ENCODE peak calls at places on chromosomes 2 and 18, in eight cellular contexts. E is AG09309; L is colonic mucosa; B is HCT116; H is left ventricle myocardium inferior; Q is CD8-positive, alpha-beta memory T cell; C is endodermal cell; O is BJ. F is an unnamed sample.

GRCh38 chr18:78711316-78711715 is 268.3 kb upstream of the SALL3 start:
- DNase-seq in C (no peak), B (no peak), O (no peak), Q (no peak), E (no peak), L (no peak), H (no peak), F (no peak)

GRCh38 chr2:61172671-61173070 is 10.7 kb downstream of the C2orf74 start:
- DNase-seq in H (no peak), B (no peak), C (no peak), E (no peak), L (no peak), O (no peak), Q (no peak), F (no peak)

GRCh38 chr2:43429366-43429765 is 166.5 kb downstream of the THADA start:
- DNase-seq in L (no peak), B (no peak), O (no peak), C (no peak), E (no peak), H (no peak), Q (no peak), F (no peak)

GRCh38 chr2:74806913-74807312 is 27.0 kb upstream of the HK2 start:
- DNase-seq in O (no peak), H (no peak), L (no peak), B (no peak), E (no peak), Q (no peak), C (no peak), F (no peak)

GRCh38 chr2:157032019-157032418 is 225.5 kb upstream of the GALNT5 start:
- DNase-seq in Q (no peak), C (no peak), B (peak), E (peak), L (no peak), O (peak), H (no peak), F (peak)

GRCh38 chr2:175180701-175181103 is 808 bp downstream of the ATP5MC3 start:
- DNase-seq in Q (peak), B (no peak), O (no peak), C (peak), L (peak), H (peak), E (no peak), F (no peak)

GRCh38 chr2:171086352-171087290 is 74.1 kb downstream of the TLK1 start:
- DNase-seq in Q (no peak), C (peak), B (peak), H (no peak), L (peak), E (peak), O (peak), F (peak)

GRCh38 chr2:207630491-207630890 is 5.3 kb upstream of the METTL21A start:
- DNase-seq in H (no peak), C (no peak), B (no peak), E (no peak), O (no peak), L (no peak), Q (no peak), F (no peak)

GRCh38 chr2:235866373-235866772 is 301.8 kb downstream of the GBX2 start:
- DNase-seq in C (no peak), E (no peak), O (no peak), Q (no peak), B (no peak), L (no peak), H (no peak), F (no peak)

GRCh38 chr2:26988165-26988879 is 17.9 kb downstream of the MAPRE3 start:
- DNase-seq in O (peak), H (no peak), L (no peak), B (no peak), C (no peak), E (no peak), Q (no peak), F (peak)

GRCh38 chr2:128369626-128370467 is 51.2 kb upstream of the HS6ST1 start:
- DNase-seq in O (no peak), C (peak), H (no peak), Q (no peak), L (no peak), B (no peak), E (no peak), F (no peak)

GRCh38 chr2:7041421-7041820 is 124.2 kb downstream of the RNF144A start:
- DNase-seq in H (no peak), C (no peak), E (no peak), O (no peak), Q (no peak), B (no peak), L (no peak), F (no peak)

GRCh38 chr18:23067236-23067635 is 68.0 kb upstream of the CABLES1 start:
- DNase-seq in H (no peak), E (no peak), L (no peak), Q (no peak), C (no peak), B (no peak), O (no peak), F (no peak)

GRCh38 chr18:54184836-54185235 is 39.6 kb downstream of the MBD2 start:
- DNase-seq in Q (no peak), C (no peak), E (no peak), O (no peak), L (no peak), B (no peak), H (no peak), F (no peak)

GRCh38 chr2:20064421-20064820 is 13.0 kb upstream of the LAPTM4A start:
- DNase-seq in E (no peak), B (no peak), H (no peak), Q (no peak), O (no peak), C (no peak), L (no peak), F (no peak)

GRCh38 chr2:226023383-226023782 is 623.9 kb downstream of the NYAP2 start:
- DNase-seq in Q (no peak), C (peak), L (no peak), O (no peak), H (no peak), E (no peak), B (peak), F (no peak)

GRCh38 chr18:76522104-76522503 is 27.1 kb upstream of the ZNF516 start:
- DNase-seq in E (no peak), L (no peak), Q (no peak), B (no peak), C (peak), O (no peak), H (no peak), F (no peak)

GRCh38 chr18:6954501-6954900 is 163.1 kb downstream of the LAMA1 start:
- DNase-seq in E (no peak), B (no peak), C (no peak), O (no peak), H (no peak), L (no peak), Q (no peak), F (no peak)

GRCh38 chr2:198351647-198352046 is 547.3 kb downstream of the PLCL1 start:
- DNase-seq in B (no peak), O (no peak), H (no peak), L (no peak), E (no peak), Q (no peak), C (no peak), F (no peak)

GRCh38 chr18:59232309-59233016 is 12.5 kb downstream of the GRP start:
- DNase-seq in C (peak), Q (no peak), O (no peak), E (no peak), B (no peak), H (no peak), L (no peak), F (no peak)

GRCh38 chr2:230411484-230412368 is 4.3 kb upstream of the SP100 start:
- DNase-seq in B (no peak), E (peak), L (peak), O (no peak), C (peak), H (peak), Q (peak), F (no peak)

GRCh38 chr2:236169151-236169721 is 1.1 kb upstream of the GBX2 start:
- DNase-seq in L (no peak), Q (no peak), E (no peak), B (no peak), C (peak), O (no peak), H (no peak), F (no peak)

GRCh38 chr2:222797308-222797707 is 63.5 kb upstream of the ACSL3 start:
- DNase-seq in C (no peak), E (peak), H (no peak), L (no peak), O (peak), Q (no peak), B (no peak), F (no peak)

GRCh38 chr18:27778441-27778840 is 398.5 kb downstream of the CDH2 start:
- DNase-seq in L (no peak), Q (no peak), H (no peak), O (no peak), B (no peak), C (no peak), E (no peak), F (no peak)

GRCh38 chr18:42030586-42031182 is 75.7 kb downstream of the PIK3C3 start:
- DNase-seq in O (no peak), C (peak), B (no peak), E (no peak), Q (no peak), L (no peak), H (no peak), F (no peak)

GRCh38 chr2:44972771-44973535 is 31.5 kb downstream of the SIX3 start:
- DNase-seq in B (no peak), E (no peak), Q (no peak), H (no peak), O (no peak), C (peak), L (no peak), F (no peak)

GRCh38 chr18:3857544-3857943 is 407.6 kb downstream of the TGIF1 start:
- DNase-seq in C (no peak), Q (no peak), B (no peak), O (no peak), H (no peak), L (no peak), E (peak), F (no peak)

GRCh38 chr2:227706859-227707258 is 11.0 kb downstream of the SLC19A3 start:
- DNase-seq in B (no peak), Q (no peak), C (no peak), L (peak), E (no peak), O (no peak), H (no peak), F (no peak)

GRCh38 chr2:191917967-191918651 is 71.2 kb upstream of the CAVIN2 start:
- DNase-seq in B (no peak), H (no peak), L (no peak), E (no peak), Q (no peak), C (no peak), O (no peak), F (no peak)

GRCh38 chr2:230944123-230944653 is 19.1 kb upstream of the GPR55 start:
- DNase-seq in L (no peak), C (no peak), H (no peak), O (no peak), Q (no peak), E (no peak), B (no peak), F (no peak)

GRCh38 chr2:176156959-176157498 is at the start of gene HOXD3:
- DNase-seq in L (no peak), E (no peak), O (no peak), C (peak), Q (no peak), B (no peak), H (no peak), F (no peak)

GRCh38 chr18:9153281-9153680 is 16.7 kb downstream of the ANKRD12 start:
- DNase-seq in H (no peak), B (no peak), Q (no peak), L (no peak), C (no peak), E (no peak), O (no peak), F (no peak)

GRCh38 chr18:75005622-75006021 is 203.3 kb downstream of the PTGR3 start:
- DNase-seq in B (no peak), Q (no peak), H (no peak), L (no peak), E (no peak), C (no peak), O (no peak), F (no peak)

GRCh38 chr2:203758841-203759691 is 52.6 kb downstream of the CD28 start:
- DNase-seq in E (peak), C (no peak), O (no peak), Q (no peak), H (no peak), B (no peak), L (no peak), F (peak)

GRCh38 chr2:218990612-218991011 is 2.6 kb downstream of the CRYBA2 start:
- DNase-seq in O (no peak), E (no peak), B (no peak), H (no peak), L (no peak), C (no peak), Q (no peak), F (no peak)

GRCh38 chr18:62521588-62521987 is 1.2 kb upstream of the ZCCHC2 start:
- DNase-seq in L (no peak), O (no peak), E (no peak), Q (no peak), B (no peak), H (no peak), C (no peak), F (no peak)

DNA sequence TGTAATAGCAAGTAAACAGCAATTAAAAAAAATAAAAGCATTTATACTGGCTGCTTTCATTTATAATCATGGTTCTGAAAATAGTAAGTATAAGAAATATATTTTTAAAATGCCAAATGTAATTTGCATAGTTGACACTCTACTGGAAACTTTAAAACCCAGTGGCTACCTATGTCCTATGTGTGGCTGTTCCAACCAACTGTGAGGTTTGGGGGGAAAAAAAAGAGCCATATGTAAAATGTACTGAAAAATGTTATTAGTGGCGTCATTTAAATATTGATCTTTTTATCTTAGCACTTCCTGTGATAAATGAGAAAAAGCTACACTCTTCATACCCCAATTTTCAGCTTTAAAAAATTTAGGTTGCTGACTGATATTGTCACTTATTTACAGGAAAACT is 270.7 kb downstream of the TCF4 start:
- DNase-seq in B (no peak), O (no peak), H (no peak), L (no peak), E (no peak), C (no peak), Q (no peak), F (no peak)
- H3K4me3 ChIP-seq in B (no peak), O (no peak), H (peak), L (no peak), E (no peak), C (no peak), Q (no peak), F (no peak)

GRCh38 chr2:144181006-144181405 is 338.9 kb downstream of the ZEB2 start:
- DNase-seq in H (no peak), B (no peak), Q (no peak), O (no peak), C (no peak), L (no peak), E (no peak), F (no peak)
- H3K4me3 ChIP-seq in H (no peak), B (no peak), Q (no peak), O (no peak), C (no peak), L (no peak), E (no peak), F (no peak)

GRCh38 chr18:12309683-12310198 is 1.7 kb downstream of the TUBB6 start:
- DNase-seq in B (no peak), H (no peak), C (no peak), L (no peak), O (no peak), Q (no peak), E (no peak), F (no peak)

GRCh38 chr18:12308386-12309100 is 502 bp downstream of the TUBB6 start:
- DNase-seq in O (peak), B (no peak), C (peak), E (peak), H (peak), Q (no peak), L (peak), F (peak)

GRCh38 chr18:12312936-12313335 is 4.9 kb downstream of the TUBB6 start:
- DNase-seq in C (no peak), H (no peak), E (no peak), O (no peak), Q (no peak), L (no peak), B (no peak), F (no peak)

GRCh38 chr18:12307871-12308385 is at the start of gene TUBB6:
- DNase-seq in B (no peak), O (no peak), Q (no peak), E (no peak), L (peak), C (peak), H (peak), F (no peak)

GRCh38 chr18:12310762-12311161 is 2.7 kb downstream of the TUBB6 start:
- DNase-seq in L (no peak), C (no peak), Q (no peak), E (no peak), O (no peak), B (no peak), H (no peak), F (no peak)
- H3K4me3 ChIP-seq in L (no peak), C (peak), Q (no peak), E (no peak), O (no peak), B (no peak), H (peak), F (peak)

GRCh38 chr18:55575066-55575465 is 12.9 kb downstream of the TCF4 start:
- DNase-seq in H (no peak), B (no peak), E (no peak), L (no peak), C (no peak), Q (no peak), O (no peak), F (no peak)
- H3K4me3 ChIP-seq in H (no peak), B (no peak), E (no peak), L (no peak), C (no peak), Q (no peak), O (no peak), F (no peak)

DNA sequence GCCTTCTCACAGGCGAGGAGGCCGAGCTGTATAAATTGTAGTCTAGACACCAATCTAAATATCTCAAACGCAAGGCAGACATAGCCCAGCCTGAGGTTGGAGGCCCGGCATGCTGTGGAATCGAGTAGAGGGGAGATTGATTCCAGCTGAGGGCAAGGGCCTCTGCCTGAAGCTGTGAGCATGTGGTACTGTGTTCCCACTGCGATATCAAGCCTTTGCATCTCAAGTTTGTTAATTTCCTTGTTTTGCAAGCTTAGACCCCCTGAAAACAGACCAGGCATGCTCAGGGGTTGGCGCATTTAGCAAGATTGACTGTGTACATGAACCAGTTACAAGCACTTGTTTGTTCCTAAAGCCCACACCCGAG is 65.1 kb upstream of the FOSL2 start:
- DNase-seq in L (no peak), Q (no peak), E (no peak), O (no peak), H (no peak), C (peak), B (no peak), F (no peak)
- H3K4me3 ChIP-seq in L (no peak), Q (no peak), E (no peak), O (no peak), H (no peak), C (no peak), B (no peak), F (no peak)

GRCh38 chr2:239226677-239227076 is 174.1 kb downstream of the HDAC4 start:
- DNase-seq in B (no peak), C (no peak), H (no peak), O (no peak), E (no peak), L (no peak), Q (no peak), F (no peak)

GRCh38 chr2:239225456-239225855 is 175.4 kb downstream of the HDAC4 start:
- DNase-seq in E (no peak), C (no peak), Q (no peak), O (no peak), B (no peak), L (no peak), H (no peak), F (no peak)

GRCh38 chr2:239227661-239228371 is 173.0 kb downstream of the HDAC4 start:
- DNase-seq in H (no peak), C (no peak), O (no peak), L (no peak), Q (no peak), B (no peak), E (no peak), F (no peak)

GRCh38 chr2:239227111-239227581 is 173.7 kb downstream of the HDAC4 start:
- DNase-seq in C (no peak), L (no peak), O (no peak), H (peak), Q (no peak), E (no peak), B (no peak), F (no peak)

GRCh38 chr2:239225921-239226561 is 174.8 kb downstream of the HDAC4 start:
- DNase-seq in C (no peak), E (peak), L (no peak), H (no peak), Q (no peak), B (no peak), O (peak), F (peak)
- H3K4me3 ChIP-seq in C (no peak), E (no peak), L (no peak), H (no peak), Q (no peak), B (no peak), O (no peak), F (no peak)

GRCh38 chr2:138780451-138780880 is 276 bp upstream of the NXPH2 start:
- DNase-seq in L (no peak), E (no peak), B (no peak), Q (no peak), C (peak), O (no peak), H (no peak), F (no peak)
- H3K4me3 ChIP-seq in L (no peak), E (no peak), B (no peak), Q (no peak), C (peak), O (no peak), H (peak), F (peak)

DNA sequence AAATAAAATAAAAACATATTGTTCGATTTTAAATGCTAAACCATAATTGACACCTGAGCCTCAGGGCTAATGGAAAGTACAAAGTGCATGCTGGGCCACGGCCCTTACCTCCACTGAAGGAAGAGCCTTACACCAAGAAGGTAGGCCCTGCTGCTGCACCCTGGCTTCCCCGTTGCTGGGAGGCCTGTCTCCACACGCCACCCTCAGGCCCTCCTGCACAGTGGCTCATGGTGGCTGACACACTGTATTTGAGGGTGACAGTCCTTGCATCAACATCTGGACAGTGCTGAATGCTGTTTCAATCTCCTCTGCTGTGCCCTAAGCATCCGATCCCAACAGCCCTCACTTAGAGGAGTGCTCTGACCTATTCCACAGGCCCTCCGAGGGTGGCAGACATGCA is 39.3 kb upstream of the EDAR start:
- DNase-seq in H (no peak), L (no peak), E (no peak), C (peak), B (no peak), O (no peak), Q (no peak), F (no peak)
- H3K4me3 ChIP-seq in H (no peak), L (no peak), E (no peak), C (no peak), B (no peak), O (no peak), Q (no peak), F (no peak)